ENCODE peak calls at places on chromosomes 4 and X, in seven cellular contexts. K is CD8-positive, alpha-beta memory T cell; F is foreskin fibroblast; U is fibroblast of lung; S is IMR-90; Q is Karpas-422; R is left ventricle myocardium inferior. X is an unnamed sample.
A peak's percentile ranks its signal among the peaks of the same experiment; 100 is the strongest.

GRCh38 chr4:55365347-55365728 is 19.3 kb downstream of the SRD5A3 start:
- DNase-seq in R (no peak), F (no peak), U (no peak), S (no peak), Q (no peak), K (no peak), X (no peak)

GRCh38 chrX:46588263-46588662 is 14.7 kb downstream of the CHST7 start:
- DNase-seq in S (peak; percentile 68), F (peak; percentile 61), Q (no peak), U (peak; percentile 59), R (peak; percentile 41), K (peak; percentile 28), X (peak; percentile 17)

GRCh38 chr4:99356992-99357391 is 4.4 kb upstream of the ADH1C start:
- DNase-seq in U (no peak), Q (no peak), K (no peak), R (no peak), S (no peak), F (no peak), X (no peak)

GRCh38 chrX:63186137-63186536 is 165.0 kb downstream of the SPIN4 start:
- DNase-seq in F (no peak), R (no peak), S (no peak), Q (no peak), U (no peak), K (no peak), X (no peak)

GRCh38 chr4:104416725-104417363 is 77.8 kb downstream of the CXXC4 start:
- DNase-seq in K (no peak), R (no peak), S (no peak), F (no peak), Q (no peak), U (no peak), X (no peak)

GRCh38 chr4:124167602-124168001 is 544.9 kb downstream of the ANKRD50 start:
- DNase-seq in S (no peak), Q (no peak), R (no peak), K (no peak), U (no peak), F (no peak), X (no peak)

GRCh38 chrX:70169281-70169680 is 8.0 kb upstream of the DGAT2L6 start:
- DNase-seq in R (no peak), K (no peak), F (no peak), Q (no peak), S (no peak), U (no peak), X (no peak)

GRCh38 chr4:5211274-5211852 is 160.1 kb downstream of the STK32B start:
- DNase-seq in F (no peak), S (no peak), R (no peak), K (no peak), Q (no peak), U (no peak), X (no peak)

GRCh38 chrX:30224541-30224940 is 5.9 kb upstream of the MAGEB3 start:
- DNase-seq in K (no peak), F (no peak), U (no peak), S (no peak), R (no peak), Q (no peak), X (no peak)

GRCh38 chr4:13541720-13542576 is 2.4 kb downstream of the NKX3-2 start:
- DNase-seq in U (no peak), Q (peak; percentile 52), K (no peak), F (no peak), S (no peak), R (no peak), X (no peak)

GRCh38 chrX:102765794-102766193 is 45.3 kb downstream of the GPRASP3 start:
- DNase-seq in K (no peak), Q (no peak), S (peak; percentile 68), U (peak; percentile 64), F (peak; percentile 89), R (no peak), X (no peak)

GRCh38 chr4:139454646-139455045 is 725 bp downstream of the RAB33B start:
- DNase-seq in S (no peak), R (no peak), K (no peak), U (no peak), Q (peak; percentile 65), F (peak; percentile 10), X (no peak)

GRCh38 chr4:162830899-162831298 is 335.8 kb downstream of the NAF1 start:
- DNase-seq in U (no peak), K (no peak), R (no peak), S (no peak), Q (no peak), F (no peak), X (no peak)

GRCh38 chr4:95183656-95184408 is 364.9 kb downstream of the UNC5C start:
- DNase-seq in K (no peak), U (no peak), F (no peak), R (no peak), S (no peak), Q (no peak), X (no peak)

GRCh38 chr4:109432676-109433075 is 939 bp upstream of the SEC24B start:
- DNase-seq in K (peak; percentile 14), U (peak; percentile 65), Q (peak; percentile 55), F (peak; percentile 76), S (peak; percentile 77), R (no peak), X (no peak)

GRCh38 chr4:74544655-74545361 is 99.9 kb downstream of the AREG start:
- DNase-seq in K (no peak), Q (no peak), S (peak; percentile 33), U (no peak), R (no peak), F (peak; percentile 59), X (no peak)

GRCh38 chr4:73662709-73663546 is 42.7 kb upstream of the RASSF6 start:
- DNase-seq in Q (peak; percentile 78), K (no peak), F (peak; percentile 82), S (peak; percentile 77), R (no peak), U (peak; percentile 83), X (no peak)

GRCh38 chr4:90495936-90496335 is 368.7 kb downstream of the CCSER1 start:
- DNase-seq in Q (no peak), U (no peak), F (no peak), K (no peak), R (no peak), S (no peak), X (no peak)

GRCh38 chr4:36249605-36250004 is 5.3 kb upstream of the ARAP2 start:
- DNase-seq in U (no peak), F (no peak), S (no peak), K (no peak), Q (no peak), R (no peak), X (no peak)

GRCh38 chr4:36242629-36243354 is 1.5 kb downstream of the ARAP2 start:
- DNase-seq in F (peak; percentile 2), R (no peak), S (no peak), U (peak; percentile 3), K (peak; percentile 17), Q (no peak), X (no peak)

GRCh38 chr4:36243355-36244256 is 708 bp downstream of the ARAP2 start:
- DNase-seq in R (peak; percentile 59), S (peak; percentile 1), F (peak; percentile 8), U (peak; percentile 16), Q (peak; percentile 43), K (peak; percentile 54), X (no peak)

GRCh38 chr4:36241771-36242170 is 2.5 kb downstream of the ARAP2 start:
- DNase-seq in R (no peak), U (peak; percentile 1), S (no peak), F (no peak), Q (no peak), K (peak; percentile 55), X (no peak)

DNA sequence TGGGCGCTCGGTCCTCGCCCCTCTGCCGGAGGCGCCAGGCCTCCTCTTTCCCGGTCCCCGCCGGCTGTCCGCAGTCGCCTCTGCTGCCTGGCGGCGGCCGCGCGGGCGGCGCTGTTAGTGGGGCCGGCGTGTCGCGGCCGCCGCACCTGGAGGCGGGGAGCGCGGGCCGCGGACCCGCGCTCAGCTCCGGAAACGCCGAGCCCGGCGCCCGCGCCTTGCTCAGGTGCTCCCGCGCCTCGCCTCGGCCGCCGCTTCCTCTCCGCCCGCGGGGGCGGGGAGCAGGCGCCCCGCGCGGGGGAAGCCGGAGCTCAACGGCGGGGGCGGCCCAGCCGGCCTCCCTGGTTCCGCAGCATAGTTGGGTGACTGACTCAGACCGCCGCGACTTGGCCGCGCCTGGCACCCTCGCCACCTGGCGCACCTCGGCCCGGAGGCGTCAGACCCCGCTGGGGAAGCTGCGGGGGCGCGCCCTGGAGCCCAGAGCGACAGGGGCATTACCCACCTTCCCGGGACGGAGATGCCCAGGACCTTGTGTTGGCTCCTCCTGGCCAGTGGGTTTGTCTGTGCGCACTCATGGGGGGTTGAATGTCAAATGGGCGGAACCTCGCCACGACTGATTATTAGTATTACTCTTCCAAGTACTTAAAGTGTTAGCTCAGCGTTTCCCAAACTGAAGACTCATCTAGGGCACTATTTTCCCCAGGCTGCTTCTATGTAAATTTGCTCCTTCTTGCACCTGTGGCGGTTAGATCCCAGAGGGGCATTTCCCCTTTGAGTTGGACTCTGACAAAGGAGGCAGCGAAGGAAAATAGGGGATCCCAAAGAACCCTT is at the start of gene ARAP2:
- DNase-seq in U (peak; percentile 12), S (peak; percentile 4), Q (peak; percentile 61), K (peak; percentile 78), F (peak; percentile 11), R (peak; percentile 33), X (no peak)
- H3K4me3 ChIP-seq in U (peak within 1 kb of the TSS; percentile 51), S (peak within 1 kb of the TSS; percentile 31), Q (peak within 1 kb of the TSS; percentile 64), K (peak within 1 kb of the TSS; percentile 85), F (peak within 1 kb of the TSS; percentile 27), R (peak within 1 kb of the TSS; percentile 75), X (peak within 1 kb of the TSS; percentile 69)

GRCh38 chr4:147682755-147683154 is 1.2 kb downstream of the PRMT9 start:
- DNase-seq in R (no peak), K (no peak), F (peak; percentile 8), U (peak; percentile 40), S (peak; percentile 56), Q (no peak), X (no peak)
- H3K4me3 ChIP-seq in R (peak overlapping the region; percentile 90), K (peak overlapping the region; percentile 81), F (peak overlapping the region; percentile 97), U (peak overlapping the region; percentile 97), S (peak overlapping the region; percentile 82), Q (peak overlapping the region; percentile 74), X (peak overlapping the region; percentile 87)

GRCh38 chr4:71074452-71075299 is 81.2 kb downstream of the DCK start:
- DNase-seq in S (no peak), R (no peak), Q (no peak), K (no peak), F (peak; percentile 8), U (no peak), X (no peak)
- H3K4me3 ChIP-seq in S (no peak overlapping the region), R (peak overlapping the region; percentile 54), Q (no peak overlapping the region), K (no peak overlapping the region), F (no peak overlapping the region), U (peak overlapping the region; percentile 15), X (peak overlapping the region; percentile 61)

GRCh38 chr4:3042226-3042625 is 32.1 kb downstream of the HTT-AS start:
- DNase-seq in F (no peak), K (no peak), R (no peak), S (no peak), Q (no peak), U (no peak), X (no peak)

GRCh38 chr4:3041192-3042142 is 32.9 kb downstream of the HTT-AS start:
- DNase-seq in U (peak; percentile 39), R (peak; percentile 60), K (peak; percentile 35), Q (peak; percentile 60), F (peak; percentile 81), S (peak; percentile 48), X (no peak)

GRCh38 chr4:3039706-3040366 is 34.5 kb downstream of the HTT-AS start:
- DNase-seq in S (no peak), F (no peak), Q (no peak), R (no peak), K (no peak), U (no peak), X (no peak)

GRCh38 chr4:3037957-3038451 is 36.3 kb downstream of the HTT-AS start:
- DNase-seq in U (no peak), F (no peak), K (no peak), R (peak; percentile 75), S (no peak), Q (no peak), X (no peak)

GRCh38 chr4:3040447-3041191 is 33.7 kb downstream of the HTT-AS start:
- DNase-seq in U (no peak), F (no peak), K (no peak), R (no peak), Q (no peak), S (no peak), X (no peak)
- H3K4me3 ChIP-seq in U (peak overlapping the region; percentile 51), F (peak overlapping the region; percentile 39), K (peak overlapping the region; percentile 58), R (peak overlapping the region; percentile 68), Q (peak overlapping the region; percentile 66), S (no peak overlapping the region), X (peak overlapping the region; percentile 71)